ENCODE peak calls at places on chromosome 9, in nine cellular contexts. V is activated T-helper 1 cell treated with Interleukin-2 at 50 U/mL for 16 hours; E is NCI-H2171; K is amniotic stem cell; Q is activated T-cell treated with anti-CD3 and anti-CD28 coated beads for 24 hours; T is NCI-H1694 treated with DMSO at 0.1 percent for 48 hours; X is activated CD8-positive, alpha-beta T cell treated with anti-CD3 and anti-CD28 coated beads for 36 hours; A is GM12891; B is fibroblast of mammary gland. R is an unnamed sample.

GRCh38 chr9:77455312-77455927 is 192.7 kb downstream of the GNA14 start:
- DNase-seq in V (no peak), E (no peak), A (no peak), Q (peak), X (peak), T (peak), K (no peak), B (peak), R (peak)

GRCh38 chr9:17081814-17082213 is 53.0 kb upstream of the CNTLN start:
- DNase-seq in T (no peak), X (no peak), B (no peak), Q (no peak), V (no peak), E (no peak), A (no peak), K (no peak), R (no peak)

GRCh38 chr9:13626601-13627000 is 347.1 kb upstream of the MPDZ start:
- DNase-seq in Q (no peak), E (no peak), V (no peak), A (no peak), K (no peak), X (no peak), B (no peak), T (no peak), R (no peak)

GRCh38 chr9:83041771-83042170 is 21.2 kb downstream of the RASEF start:
- DNase-seq in B (no peak), X (no peak), V (no peak), A (no peak), T (no peak), E (no peak), K (no peak), Q (no peak), R (peak)

GRCh38 chr9:70465398-70465797 is 50.9 kb upstream of the KLF9 start:
- DNase-seq in V (no peak), B (no peak), Q (no peak), T (no peak), E (no peak), X (peak), A (no peak), K (no peak), R (no peak)

GRCh38 chr9:3875371-3876132 is 349.8 kb upstream of the RFX3 start:
- DNase-seq in X (no peak), K (peak), Q (no peak), V (no peak), E (no peak), A (no peak), B (peak), T (no peak), R (peak)

GRCh38 chr9:95373069-95373681 is 55.7 kb upstream of the FANCC start:
- DNase-seq in Q (no peak), X (no peak), T (no peak), K (no peak), E (peak), V (no peak), A (no peak), B (no peak), R (no peak)

GRCh38 chr9:110875275-110875674 is 163.0 kb downstream of the LPAR1 start:
- DNase-seq in E (no peak), A (peak), V (no peak), B (no peak), K (no peak), T (no peak), Q (no peak), X (peak), R (no peak)

GRCh38 chr9:130143974-130144373 is 28.2 kb upstream of the NCS1 start:
- DNase-seq in X (peak), V (no peak), E (no peak), K (no peak), T (no peak), B (peak), A (no peak), Q (no peak), R (peak)

GRCh38 chr9:35311891-35312639 is 150.3 kb downstream of the UNC13B start:
- DNase-seq in A (no peak), V (no peak), B (peak), K (no peak), T (no peak), X (no peak), Q (no peak), E (no peak), R (no peak)